ENCODE peak calls at places on chromosomes 2 and 18, in five cellular contexts. H is CD8-positive, alpha-beta memory T cell; V is NCI-H774; M is aorta; B is tibial artery. N is an unnamed sample.

GRCh38 chr2:226984461-226985226 is 148.8 kb downstream of the RHBDD1 start:
- DNase-seq in H (no peak), V (no peak), M (no peak), B (no peak), N (no peak)

GRCh38 chr2:30693821-30694281 is 113.4 kb downstream of the CAPN13 start:
- DNase-seq in H (no peak), V (no peak), M (no peak), B (peak), N (no peak)

GRCh38 chr2:151106805-151107490 is 154.7 kb downstream of the RBM43 start:
- DNase-seq in H (no peak), V (no peak), M (no peak), B (no peak), N (no peak)

GRCh38 chr2:222424729-222425671 is 657 bp downstream of the SGPP2 start:
- DNase-seq in H (peak), V (peak), M (peak), B (no peak), N (peak)

GRCh38 chr2:61906187-61906470 is 655 bp downstream of the COMMD1 start:
- DNase-seq in H (no peak), V (no peak), M (no peak), B (no peak), N (no peak)

GRCh38 chr2:226115832-226116200 is 683.8 kb downstream of the IRS1 start:
- DNase-seq in H (no peak), V (no peak), M (no peak), B (no peak), N (no peak)

GRCh38 chr2:216551234-216551633 is 52.6 kb downstream of the RPL37A start:
- DNase-seq in H (no peak), V (no peak), M (no peak), B (no peak), N (no peak)

GRCh38 chr2:96549967-96550786 is 13.6 kb downstream of the ARID5A start:
- DNase-seq in H (no peak), V (no peak), M (no peak), B (peak), N (peak)

GRCh38 chr2:168518555-168519066 is 62.5 kb downstream of the CERS6 start:
- DNase-seq in H (no peak), V (peak), M (no peak), B (peak), N (no peak)

GRCh38 chr2:223896751-223897320 is 48.3 kb downstream of the WDFY1 start:
- DNase-seq in H (no peak), V (no peak), M (no peak), B (no peak), N (no peak)

GRCh38 chr2:28382755-28383154 is 9.9 kb upstream of the FOSL2 start:
- DNase-seq in H (peak), V (no peak), M (no peak), B (no peak), N (no peak)

GRCh38 chr18:75752864-75753263 is 325.4 kb upstream of the SMIM21 start:
- DNase-seq in H (no peak), V (no peak), M (no peak), B (no peak), N (peak)

GRCh38 chr18:42801706-42802105 is 313.8 kb downstream of the RIT2 start:
- DNase-seq in H (no peak), V (no peak), M (no peak), B (no peak), N (no peak)

GRCh38 chr2:7594211-7594610 is 677.0 kb downstream of the RNF144A start:
- DNase-seq in H (no peak), V (no peak), M (no peak), B (no peak), N (no peak)